ENCODE peak calls at places on chromosomes 16 and 17, in six cellular contexts. One of them, this sample, is unnamed.

GRCh38 chr17:76365256-76365903 is 11.7 kb upstream of the PRPSAP1 start:
- ATAC-seq in activated naive CD8-positive, alpha-beta T cell treated with anti-CD3 and anti-CD28 coated beads, Interleukin-2, amount 50 U/mL, for 24 hours: no peak
- ATAC-seq in T-cell: no peak
- ATAC-seq in gastroesophageal sphincter: no peak
- ATAC-seq in naive thymus-derived CD4-positive, alpha-beta T cell: no peak
- ATAC-seq in A549: peak; percentile 48
- ATAC-seq in this sample: no peak

GRCh38 chr17:81697261-81698044 is 5.7 kb upstream of the MRPL12 start:
- ATAC-seq in activated naive CD8-positive, alpha-beta T cell treated with anti-CD3 and anti-CD28 coated beads, Interleukin-2, amount 50 U/mL, for 24 hours: no peak
- ATAC-seq in T-cell: no peak
- ATAC-seq in gastroesophageal sphincter: no peak
- ATAC-seq in naive thymus-derived CD4-positive, alpha-beta T cell: no peak
- ATAC-seq in A549: no peak
- ATAC-seq in this sample: no peak

GRCh38 chr17:82548681-82549303 is 29.3 kb downstream of the FOXK2 start:
- ATAC-seq in activated naive CD8-positive, alpha-beta T cell treated with anti-CD3 and anti-CD28 coated beads, Interleukin-2, amount 50 U/mL, for 24 hours: no peak
- ATAC-seq in T-cell: no peak
- ATAC-seq in gastroesophageal sphincter: no peak
- ATAC-seq in naive thymus-derived CD4-positive, alpha-beta T cell: peak; percentile 38
- ATAC-seq in A549: no peak
- ATAC-seq in this sample: no peak

GRCh38 chr16:86300746-86301480 is 209.4 kb upstream of the FOXF1 start:
- ATAC-seq in activated naive CD8-positive, alpha-beta T cell treated with anti-CD3 and anti-CD28 coated beads, Interleukin-2, amount 50 U/mL, for 24 hours: no peak
- ATAC-seq in T-cell: no peak
- ATAC-seq in gastroesophageal sphincter: no peak
- ATAC-seq in naive thymus-derived CD4-positive, alpha-beta T cell: no peak
- ATAC-seq in A549: no peak
- ATAC-seq in this sample: no peak

GRCh38 chr17:32479074-32479617 is 7.6 kb upstream of the CDK5R1 start:
- ATAC-seq in activated naive CD8-positive, alpha-beta T cell treated with anti-CD3 and anti-CD28 coated beads, Interleukin-2, amount 50 U/mL, for 24 hours: no peak
- ATAC-seq in T-cell: no peak
- ATAC-seq in gastroesophageal sphincter: no peak
- ATAC-seq in naive thymus-derived CD4-positive, alpha-beta T cell: no peak
- ATAC-seq in A549: no peak
- ATAC-seq in this sample: no peak

GRCh38 chr17:49369760-49370159 is 7.7 kb upstream of the ZNF652 start:
- ATAC-seq in activated naive CD8-positive, alpha-beta T cell treated with anti-CD3 and anti-CD28 coated beads, Interleukin-2, amount 50 U/mL, for 24 hours: no peak
- ATAC-seq in T-cell: no peak
- ATAC-seq in gastroesophageal sphincter: no peak
- ATAC-seq in naive thymus-derived CD4-positive, alpha-beta T cell: no peak
- ATAC-seq in A549: no peak
- ATAC-seq in this sample: no peak

GRCh38 chr16:31569360-31569717 is 41.6 kb downstream of the AHSP start:
- ATAC-seq in activated naive CD8-positive, alpha-beta T cell treated with anti-CD3 and anti-CD28 coated beads, Interleukin-2, amount 50 U/mL, for 24 hours: no peak
- ATAC-seq in T-cell: no peak
- ATAC-seq in gastroesophageal sphincter: no peak
- ATAC-seq in naive thymus-derived CD4-positive, alpha-beta T cell: no peak
- ATAC-seq in A549: no peak
- ATAC-seq in this sample: no peak

GRCh38 chr17:66985338-66985737 is 20.8 kb downstream of the CACNG4 start:
- ATAC-seq in activated naive CD8-positive, alpha-beta T cell treated with anti-CD3 and anti-CD28 coated beads, Interleukin-2, amount 50 U/mL, for 24 hours: peak; percentile 74
- ATAC-seq in T-cell: no peak
- ATAC-seq in gastroesophageal sphincter: no peak
- ATAC-seq in naive thymus-derived CD4-positive, alpha-beta T cell: no peak
- ATAC-seq in A549: no peak
- ATAC-seq in this sample: no peak

GRCh38 chr17:68792042-68792685 is 163.0 kb downstream of the ABCA8 start:
- ATAC-seq in activated naive CD8-positive, alpha-beta T cell treated with anti-CD3 and anti-CD28 coated beads, Interleukin-2, amount 50 U/mL, for 24 hours: no peak
- ATAC-seq in T-cell: no peak
- ATAC-seq in gastroesophageal sphincter: peak; percentile 63
- ATAC-seq in naive thymus-derived CD4-positive, alpha-beta T cell: no peak
- ATAC-seq in A549: no peak
- ATAC-seq in this sample: no peak

GRCh38 chr16:25419681-25420080 is 162.0 kb upstream of the ZKSCAN2 start:
- ATAC-seq in activated naive CD8-positive, alpha-beta T cell treated with anti-CD3 and anti-CD28 coated beads, Interleukin-2, amount 50 U/mL, for 24 hours: no peak
- ATAC-seq in T-cell: no peak
- ATAC-seq in gastroesophageal sphincter: no peak
- ATAC-seq in naive thymus-derived CD4-positive, alpha-beta T cell: no peak
- ATAC-seq in A549: no peak
- ATAC-seq in this sample: no peak

GRCh38 chr17:65027305-65027704 is 29.2 kb downstream of the GNA13 start:
- ATAC-seq in activated naive CD8-positive, alpha-beta T cell treated with anti-CD3 and anti-CD28 coated beads, Interleukin-2, amount 50 U/mL, for 24 hours: peak; percentile 78
- ATAC-seq in T-cell: peak; percentile 75
- ATAC-seq in gastroesophageal sphincter: no peak
- ATAC-seq in naive thymus-derived CD4-positive, alpha-beta T cell: peak; percentile 82
- ATAC-seq in A549: peak; percentile 84
- ATAC-seq in this sample: peak; percentile 83

GRCh38 chr16:296806-297510 is 14.0 kb downstream of the PDIA2 start:
- ATAC-seq in activated naive CD8-positive, alpha-beta T cell treated with anti-CD3 and anti-CD28 coated beads, Interleukin-2, amount 50 U/mL, for 24 hours: no peak
- ATAC-seq in T-cell: no peak
- ATAC-seq in gastroesophageal sphincter: no peak
- ATAC-seq in naive thymus-derived CD4-positive, alpha-beta T cell: no peak
- ATAC-seq in A549: peak; percentile 16
- ATAC-seq in this sample: no peak

GRCh38 chr17:72122002-72122310 is 1.1 kb downstream of the SOX9 start:
- ATAC-seq in activated naive CD8-positive, alpha-beta T cell treated with anti-CD3 and anti-CD28 coated beads, Interleukin-2, amount 50 U/mL, for 24 hours: no peak
- ATAC-seq in T-cell: no peak
- ATAC-seq in gastroesophageal sphincter: no peak
- ATAC-seq in naive thymus-derived CD4-positive, alpha-beta T cell: no peak
- ATAC-seq in A549: no peak
- ATAC-seq in this sample: peak; percentile 22

GRCh38 chr17:82862191-82862590 is 22.4 kb upstream of the ZNF750 start:
- ATAC-seq in activated naive CD8-positive, alpha-beta T cell treated with anti-CD3 and anti-CD28 coated beads, Interleukin-2, amount 50 U/mL, for 24 hours: no peak
- ATAC-seq in T-cell: no peak
- ATAC-seq in gastroesophageal sphincter: no peak
- ATAC-seq in naive thymus-derived CD4-positive, alpha-beta T cell: no peak
- ATAC-seq in A549: no peak
- ATAC-seq in this sample: no peak